ENCODE peak calls at places on chromosomes 4 and X, in nine cellular contexts. One of them, this sample, is unnamed.

GRCh38 chr4:22389240-22389871 is 126.5 kb downstream of the ADGRA3 start:
- DNase-seq in iPS DF 6.9: peak
- DNase-seq in A673: peak
- DNase-seq in lower leg skin: no peak
- DNase-seq in fibroblast of lung: peak
- DNase-seq in ovary: peak
- DNase-seq in GM23248: peak
- DNase-seq in HFF-Myc: peak
- DNase-seq in fibroblast of mammary gland: peak
- DNase-seq in this sample: peak

GRCh38 chr4:155539746-155540145 is 126.9 kb upstream of the GUCY1A1 start:
- DNase-seq in fibroblast of mammary gland: peak
- DNase-seq in HFF-Myc: no peak
- DNase-seq in ovary: no peak
- DNase-seq in GM23248: no peak
- DNase-seq in iPS DF 6.9: no peak
- DNase-seq in fibroblast of lung: peak
- DNase-seq in lower leg skin: no peak
- DNase-seq in A673: no peak
- DNase-seq in this sample: no peak

GRCh38 chrX:145609951-145610511 is 207.6 kb upstream of the SLITRK2 start:
- DNase-seq in A673: no peak
- DNase-seq in lower leg skin: no peak
- DNase-seq in fibroblast of lung: peak
- DNase-seq in fibroblast of mammary gland: peak
- DNase-seq in GM23248: no peak
- DNase-seq in ovary: no peak
- DNase-seq in iPS DF 6.9: no peak
- DNase-seq in HFF-Myc: no peak
- DNase-seq in this sample: no peak

GRCh38 chrX:19440713-19441112 is 74.6 kb downstream of the MAP3K15 start:
- DNase-seq in HFF-Myc: peak
- DNase-seq in fibroblast of mammary gland: peak
- DNase-seq in iPS DF 6.9: no peak
- DNase-seq in fibroblast of lung: peak
- DNase-seq in lower leg skin: peak
- DNase-seq in GM23248: peak
- DNase-seq in A673: peak
- DNase-seq in ovary: no peak
- DNase-seq in this sample: peak

GRCh38 chr4:71857713-71858451 is 74.0 kb upstream of the GC start:
- DNase-seq in A673: no peak
- DNase-seq in HFF-Myc: no peak
- DNase-seq in lower leg skin: no peak
- DNase-seq in fibroblast of mammary gland: no peak
- DNase-seq in GM23248: no peak
- DNase-seq in ovary: no peak
- DNase-seq in fibroblast of lung: no peak
- DNase-seq in iPS DF 6.9: peak
- DNase-seq in this sample: no peak

GRCh38 chr4:172963498-172964294 is 204.9 kb upstream of the GALNT7 start:
- DNase-seq in iPS DF 6.9: no peak
- DNase-seq in HFF-Myc: no peak
- DNase-seq in ovary: no peak
- DNase-seq in fibroblast of mammary gland: no peak
- DNase-seq in GM23248: no peak
- DNase-seq in A673: no peak
- DNase-seq in lower leg skin: no peak
- DNase-seq in fibroblast of lung: no peak
- DNase-seq in this sample: no peak

GRCh38 chr4:140260227-140260626 is 106.2 kb upstream of the MAML3 start:
- DNase-seq in A673: no peak
- DNase-seq in fibroblast of mammary gland: peak
- DNase-seq in ovary: no peak
- DNase-seq in iPS DF 6.9: no peak
- DNase-seq in fibroblast of lung: peak
- DNase-seq in GM23248: peak
- DNase-seq in HFF-Myc: no peak
- DNase-seq in lower leg skin: no peak
- DNase-seq in this sample: no peak

GRCh38 chr4:15034071-15034764 is 31.9 kb downstream of the CPEB2 start:
- DNase-seq in ovary: no peak
- DNase-seq in lower leg skin: no peak
- DNase-seq in HFF-Myc: peak
- DNase-seq in fibroblast of mammary gland: peak
- DNase-seq in fibroblast of lung: peak
- DNase-seq in GM23248: peak
- DNase-seq in iPS DF 6.9: no peak
- DNase-seq in A673: no peak
- DNase-seq in this sample: no peak

GRCh38 chrX:9390693-9391368 is 74.0 kb upstream of the TBL1X start:
- DNase-seq in fibroblast of mammary gland: no peak
- DNase-seq in fibroblast of lung: no peak
- DNase-seq in lower leg skin: no peak
- DNase-seq in GM23248: no peak
- DNase-seq in A673: no peak
- DNase-seq in HFF-Myc: no peak
- DNase-seq in ovary: no peak
- DNase-seq in iPS DF 6.9: no peak
- DNase-seq in this sample: no peak

GRCh38 chr4:74174421-74174820 is 16.5 kb downstream of the MTHFD2L start:
- DNase-seq in GM23248: no peak
- DNase-seq in HFF-Myc: no peak
- DNase-seq in fibroblast of lung: no peak
- DNase-seq in ovary: no peak
- DNase-seq in A673: no peak
- DNase-seq in iPS DF 6.9: no peak
- DNase-seq in fibroblast of mammary gland: no peak
- DNase-seq in lower leg skin: no peak
- DNase-seq in this sample: no peak

GRCh38 chrX:136754641-136755040 is 26.1 kb downstream of the ARHGEF6 start:
- DNase-seq in fibroblast of mammary gland: no peak
- DNase-seq in A673: no peak
- DNase-seq in ovary: no peak
- DNase-seq in iPS DF 6.9: no peak
- DNase-seq in fibroblast of lung: peak
- DNase-seq in lower leg skin: peak
- DNase-seq in HFF-Myc: no peak
- DNase-seq in GM23248: no peak
- DNase-seq in this sample: peak

GRCh38 chr4:158811704-158812103 is 42.9 kb downstream of the FNIP2 start:
- DNase-seq in ovary: no peak
- DNase-seq in A673: peak
- DNase-seq in fibroblast of lung: no peak
- DNase-seq in lower leg skin: peak
- DNase-seq in iPS DF 6.9: no peak
- DNase-seq in HFF-Myc: no peak
- DNase-seq in fibroblast of mammary gland: no peak
- DNase-seq in GM23248: no peak
- DNase-seq in this sample: no peak

GRCh38 chrX:44343412-44343942 is at the start of gene EFHC2:
- DNase-seq in fibroblast of mammary gland: peak
- DNase-seq in GM23248: peak
- DNase-seq in lower leg skin: no peak
- DNase-seq in HFF-Myc: no peak
- DNase-seq in iPS DF 6.9: no peak
- DNase-seq in A673: no peak
- DNase-seq in fibroblast of lung: peak
- DNase-seq in ovary: peak
- DNase-seq in this sample: peak

GRCh38 chrX:18047440-18047940 is 173.2 kb downstream of the BEND2 start:
- DNase-seq in A673: peak
- DNase-seq in fibroblast of lung: no peak
- DNase-seq in iPS DF 6.9: no peak
- DNase-seq in GM23248: no peak
- DNase-seq in lower leg skin: no peak
- DNase-seq in fibroblast of mammary gland: no peak
- DNase-seq in HFF-Myc: no peak
- DNase-seq in ovary: no peak
- DNase-seq in this sample: no peak

GRCh38 chr4:10102981-10103330 is 13.6 kb downstream of the WDR1 start:
- DNase-seq in fibroblast of mammary gland: no peak
- DNase-seq in iPS DF 6.9: no peak
- DNase-seq in HFF-Myc: no peak
- DNase-seq in ovary: no peak
- DNase-seq in lower leg skin: no peak
- DNase-seq in fibroblast of lung: no peak
- DNase-seq in GM23248: no peak
- DNase-seq in A673: no peak
- DNase-seq in this sample: no peak

GRCh38 chrX:30950391-30950790 is 61.3 kb upstream of the TAB3 start:
- DNase-seq in fibroblast of lung: no peak
- DNase-seq in lower leg skin: no peak
- DNase-seq in GM23248: no peak
- DNase-seq in ovary: no peak
- DNase-seq in A673: no peak
- DNase-seq in iPS DF 6.9: no peak
- DNase-seq in fibroblast of mammary gland: no peak
- DNase-seq in HFF-Myc: no peak
- DNase-seq in this sample: no peak

GRCh38 chr4:38131371-38132139 is 171.4 kb downstream of the PTTG2 start:
- DNase-seq in lower leg skin: no peak
- DNase-seq in ovary: no peak
- DNase-seq in iPS DF 6.9: no peak
- DNase-seq in A673: no peak
- DNase-seq in fibroblast of lung: peak
- DNase-seq in HFF-Myc: no peak
- DNase-seq in GM23248: no peak
- DNase-seq in fibroblast of mammary gland: peak
- DNase-seq in this sample: no peak

GRCh38 chr4:108622022-108622421 is 1.6 kb downstream of the RPL34 start:
- DNase-seq in iPS DF 6.9: no peak
- DNase-seq in fibroblast of mammary gland: no peak
- DNase-seq in A673: no peak
- DNase-seq in HFF-Myc: no peak
- DNase-seq in ovary: no peak
- DNase-seq in lower leg skin: no peak
- DNase-seq in GM23248: no peak
- DNase-seq in fibroblast of lung: no peak
- DNase-seq in this sample: no peak

GRCh38 chr4:101254776-101255175 is 92.5 kb downstream of the PPP3CA start:
- DNase-seq in GM23248: no peak
- DNase-seq in lower leg skin: no peak
- DNase-seq in A673: no peak
- DNase-seq in fibroblast of mammary gland: peak
- DNase-seq in iPS DF 6.9: no peak
- DNase-seq in HFF-Myc: no peak
- DNase-seq in fibroblast of lung: no peak
- DNase-seq in ovary: no peak
- DNase-seq in this sample: no peak

GRCh38 chr4:4607336-4608213 is 65.7 kb upstream of the STX18 start:
- DNase-seq in fibroblast of lung: no peak
- DNase-seq in lower leg skin: no peak
- DNase-seq in A673: no peak
- DNase-seq in fibroblast of mammary gland: no peak
- DNase-seq in HFF-Myc: no peak
- DNase-seq in iPS DF 6.9: no peak
- DNase-seq in ovary: no peak
- DNase-seq in GM23248: peak
- DNase-seq in this sample: no peak
- H3K4me3 ChIP-seq in fibroblast of lung: no peak
- H3K4me3 ChIP-seq in lower leg skin: no peak
- H3K4me3 ChIP-seq in A673: no peak
- H3K4me3 ChIP-seq in fibroblast of mammary gland: no peak
- H3K4me3 ChIP-seq in HFF-Myc: no peak
- H3K4me3 ChIP-seq in iPS DF 6.9: no peak
- H3K4me3 ChIP-seq in ovary: no peak
- H3K4me3 ChIP-seq in GM23248: no peak
- H3K4me3 ChIP-seq in this sample: no peak

DNA sequence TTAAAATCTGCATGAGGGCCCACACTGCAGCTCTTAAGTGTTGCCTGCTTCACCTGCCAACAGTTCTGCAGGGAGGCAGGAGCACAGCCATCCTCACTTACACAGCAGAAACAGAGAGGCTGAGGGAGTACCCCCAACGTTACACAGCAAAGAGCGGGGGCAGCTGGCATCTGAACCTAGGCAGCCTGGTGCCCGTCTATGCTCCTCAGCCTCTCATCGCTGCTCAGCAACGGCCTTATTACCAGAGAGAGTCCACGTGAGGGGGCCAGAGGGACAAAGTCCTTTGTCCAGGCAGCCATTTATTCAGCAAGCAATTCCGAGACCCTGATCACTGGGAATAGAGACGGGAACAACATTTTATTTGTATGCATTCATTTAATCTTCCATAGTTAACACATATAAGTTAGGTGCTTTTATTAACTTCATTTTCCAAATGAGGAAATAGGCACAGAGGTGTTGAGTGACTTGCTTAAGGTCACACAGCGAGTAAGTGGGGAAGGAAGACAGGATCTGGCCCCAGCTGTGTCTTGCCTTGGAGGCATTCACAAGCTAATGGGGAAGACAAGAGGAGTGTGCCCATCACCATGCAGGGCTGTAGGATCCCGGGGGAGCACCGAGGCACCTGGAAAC is 52.2 kb upstream of the SORCS2 start:
- DNase-seq in ovary: no peak
- DNase-seq in iPS DF 6.9: no peak
- DNase-seq in GM23248: no peak
- DNase-seq in fibroblast of mammary gland: no peak
- DNase-seq in fibroblast of lung: no peak
- DNase-seq in HFF-Myc: no peak
- DNase-seq in lower leg skin: no peak
- DNase-seq in A673: no peak
- DNase-seq in this sample: no peak
- H3K4me3 ChIP-seq in ovary: no peak
- H3K4me3 ChIP-seq in iPS DF 6.9: no peak
- H3K4me3 ChIP-seq in GM23248: no peak
- H3K4me3 ChIP-seq in fibroblast of mammary gland: no peak
- H3K4me3 ChIP-seq in fibroblast of lung: no peak
- H3K4me3 ChIP-seq in HFF-Myc: no peak
- H3K4me3 ChIP-seq in lower leg skin: no peak
- H3K4me3 ChIP-seq in A673: no peak
- H3K4me3 ChIP-seq in this sample: no peak

GRCh38 chr4:102503301-102503746 is 2.2 kb downstream of the NFKB1 start:
- DNase-seq in fibroblast of lung: no peak
- DNase-seq in fibroblast of mammary gland: no peak
- DNase-seq in GM23248: no peak
- DNase-seq in iPS DF 6.9: no peak
- DNase-seq in A673: no peak
- DNase-seq in HFF-Myc: no peak
- DNase-seq in lower leg skin: no peak
- DNase-seq in ovary: no peak
- DNase-seq in this sample: no peak
- H3K4me3 ChIP-seq in fibroblast of lung: peak
- H3K4me3 ChIP-seq in fibroblast of mammary gland: peak
- H3K4me3 ChIP-seq in GM23248: peak
- H3K4me3 ChIP-seq in iPS DF 6.9: no peak
- H3K4me3 ChIP-seq in A673: no peak
- H3K4me3 ChIP-seq in HFF-Myc: peak
- H3K4me3 ChIP-seq in lower leg skin: no peak
- H3K4me3 ChIP-seq in ovary: no peak
- H3K4me3 ChIP-seq in this sample: no peak

DNA sequence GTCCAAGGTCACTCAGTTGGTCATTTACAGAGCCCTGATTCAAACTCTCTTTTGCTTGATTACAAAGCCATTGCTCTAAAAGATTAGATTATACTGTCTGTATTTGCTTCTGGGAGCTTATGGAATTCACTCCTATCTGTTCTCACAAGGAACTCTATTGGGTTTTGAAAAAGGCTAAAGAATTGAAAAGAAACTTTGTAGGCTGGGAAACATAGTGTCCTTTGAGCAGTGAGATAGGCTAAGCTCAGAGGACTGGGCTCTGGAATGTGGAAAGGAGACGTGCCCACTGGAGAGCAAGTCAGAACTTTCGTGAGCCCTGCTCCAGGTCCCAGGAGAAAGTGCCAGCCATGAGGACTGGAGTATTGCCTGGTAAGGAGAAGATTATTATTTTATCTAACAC is at the start of gene RTL9:
- DNase-seq in ovary: no peak
- DNase-seq in A673: no peak
- DNase-seq in fibroblast of lung: no peak
- DNase-seq in fibroblast of mammary gland: no peak
- DNase-seq in lower leg skin: no peak
- DNase-seq in HFF-Myc: no peak
- DNase-seq in iPS DF 6.9: no peak
- DNase-seq in GM23248: no peak
- DNase-seq in this sample: peak
- H3K4me3 ChIP-seq in ovary: no peak
- H3K4me3 ChIP-seq in A673: no peak
- H3K4me3 ChIP-seq in fibroblast of lung: no peak
- H3K4me3 ChIP-seq in fibroblast of mammary gland: no peak
- H3K4me3 ChIP-seq in lower leg skin: no peak
- H3K4me3 ChIP-seq in HFF-Myc: no peak
- H3K4me3 ChIP-seq in iPS DF 6.9: no peak
- H3K4me3 ChIP-seq in GM23248: no peak
- H3K4me3 ChIP-seq in this sample: peak

This sample was measured in testis.